ENCODE peak calls at places on chromosomes 12 and 14, in seven cellular contexts. One of them, this sample, is unnamed.

GRCh38 chr14:61102549-61103466 is 121.8 kb downstream of the SLC38A6 start:
- DNase-seq in mesendoderm: peak; percentile 28
- DNase-seq in neuronal stem cell: no peak
- DNase-seq in trophoblast cell: no peak
- DNase-seq in H9: no peak
- DNase-seq in IMR-90: no peak
- DNase-seq in H1: no peak
- DNase-seq in this sample: no peak

GRCh38 chr14:33475623-33476022 is 475.3 kb downstream of the EGLN3 start:
- DNase-seq in neuronal stem cell: peak; percentile 90
- DNase-seq in trophoblast cell: peak; percentile 53
- DNase-seq in mesendoderm: peak; percentile 96
- DNase-seq in IMR-90: no peak
- DNase-seq in H9: peak; percentile 86
- DNase-seq in H1: peak; percentile 73
- DNase-seq in this sample: peak; percentile 69

GRCh38 chr14:103280278-103280917 is 53.6 kb upstream of the EIF5 start:
- DNase-seq in neuronal stem cell: no peak
- DNase-seq in IMR-90: no peak
- DNase-seq in H1: no peak
- DNase-seq in trophoblast cell: no peak
- DNase-seq in H9: no peak
- DNase-seq in mesendoderm: no peak
- DNase-seq in this sample: no peak

GRCh38 chr12:67446716-67447115 is 177.6 kb downstream of the CAND1 start:
- DNase-seq in trophoblast cell: no peak
- DNase-seq in IMR-90: no peak
- DNase-seq in neuronal stem cell: no peak
- DNase-seq in H9: no peak
- DNase-seq in mesendoderm: no peak
- DNase-seq in H1: no peak
- DNase-seq in this sample: no peak

GRCh38 chr14:51401272-51401671 is 161.2 kb downstream of the TMX1 start:
- DNase-seq in H9: no peak
- DNase-seq in IMR-90: no peak
- DNase-seq in mesendoderm: no peak
- DNase-seq in neuronal stem cell: no peak
- DNase-seq in trophoblast cell: no peak
- DNase-seq in H1: no peak
- DNase-seq in this sample: peak; percentile 59

GRCh38 chr12:109762071-109762672 is 48.5 kb downstream of the FAM222A start:
- DNase-seq in H9: peak; percentile 23
- DNase-seq in IMR-90: no peak
- DNase-seq in neuronal stem cell: no peak
- DNase-seq in mesendoderm: no peak
- DNase-seq in trophoblast cell: no peak
- DNase-seq in H1: no peak
- DNase-seq in this sample: no peak

GRCh38 chr14:69693823-69694729 is 72.9 kb upstream of the SRSF5 start:
- DNase-seq in IMR-90: no peak
- DNase-seq in mesendoderm: peak; percentile 8
- DNase-seq in neuronal stem cell: no peak
- DNase-seq in trophoblast cell: no peak
- DNase-seq in H9: no peak
- DNase-seq in H1: no peak
- DNase-seq in this sample: no peak

GRCh38 chr14:102164241-102164641 is 24.5 kb downstream of the WDR20 start:
- DNase-seq in H1: no peak
- DNase-seq in IMR-90: peak; percentile 49
- DNase-seq in mesendoderm: no peak
- DNase-seq in neuronal stem cell: no peak
- DNase-seq in H9: no peak
- DNase-seq in trophoblast cell: no peak
- DNase-seq in this sample: peak; percentile 57

GRCh38 chr12:46382425-46382973 is 9.9 kb upstream of the SLC38A2 start:
- DNase-seq in H9: no peak
- DNase-seq in IMR-90: no peak
- DNase-seq in trophoblast cell: no peak
- DNase-seq in neuronal stem cell: no peak
- DNase-seq in mesendoderm: no peak
- DNase-seq in H1: no peak
- DNase-seq in this sample: peak; percentile 66

GRCh38 chr12:52214421-52214802 is 18.6 kb upstream of the KRT7 start:
- DNase-seq in mesendoderm: no peak
- DNase-seq in H1: no peak
- DNase-seq in trophoblast cell: peak; percentile 14
- DNase-seq in H9: no peak
- DNase-seq in neuronal stem cell: no peak
- DNase-seq in IMR-90: no peak
- DNase-seq in this sample: no peak

DNA sequence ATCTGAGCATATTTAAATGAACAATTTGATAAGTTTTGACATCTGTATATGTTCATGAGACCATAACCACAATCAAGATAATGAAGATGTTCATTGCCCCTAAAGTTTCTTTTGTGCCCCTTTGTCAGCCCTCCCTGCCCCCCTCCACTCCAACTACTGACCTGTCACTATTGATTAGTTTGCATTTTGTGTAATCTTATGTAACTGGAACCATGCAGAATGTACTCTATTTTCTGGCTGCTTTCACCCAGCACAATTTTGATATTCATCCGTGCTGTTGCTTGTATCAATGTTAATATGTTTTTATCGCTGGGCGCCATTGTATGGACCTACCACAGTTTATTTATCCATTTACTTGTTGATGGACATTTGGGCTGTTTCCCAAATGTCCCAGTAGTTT is 38.7 kb downstream of the EML1 start:
- DNase-seq in H9: no peak
- DNase-seq in mesendoderm: no peak
- DNase-seq in trophoblast cell: no peak
- DNase-seq in H1: no peak
- DNase-seq in neuronal stem cell: no peak
- DNase-seq in IMR-90: no peak
- DNase-seq in this sample: no peak
- H3K4me2 ChIP-seq in H9: no peak overlapping the region
- H3K4me2 ChIP-seq in mesendoderm: no peak overlapping the region
- H3K4me2 ChIP-seq in trophoblast cell: no peak overlapping the region
- H3K4me2 ChIP-seq in H1: no peak overlapping the region
- H3K4me2 ChIP-seq in neuronal stem cell: no peak overlapping the region
- H3K4me2 ChIP-seq in IMR-90: no peak overlapping the region
- H3K4me2 ChIP-seq in this sample: no peak overlapping the region

GRCh38 chr12:105622220-105622619 is 291.7 kb downstream of the C12orf75 start:
- DNase-seq in IMR-90: no peak
- DNase-seq in trophoblast cell: no peak
- DNase-seq in mesendoderm: no peak
- DNase-seq in H1: no peak
- DNase-seq in neuronal stem cell: no peak
- DNase-seq in H9: no peak
- DNase-seq in this sample: no peak

GRCh38 chr12:105622846-105623245 is 292.4 kb downstream of the C12orf75 start:
- DNase-seq in H1: no peak
- DNase-seq in H9: no peak
- DNase-seq in neuronal stem cell: peak; percentile 36
- DNase-seq in mesendoderm: no peak
- DNase-seq in trophoblast cell: no peak
- DNase-seq in IMR-90: no peak
- DNase-seq in this sample: no peak

GRCh38 chr12:105626653-105627052 is 296.2 kb downstream of the C12orf75 start:
- DNase-seq in mesendoderm: no peak
- DNase-seq in H1: no peak
- DNase-seq in trophoblast cell: no peak
- DNase-seq in neuronal stem cell: no peak
- DNase-seq in H9: no peak
- DNase-seq in IMR-90: no peak
- DNase-seq in this sample: no peak

GRCh38 chr12:105623337-105623736 is 292.8 kb downstream of the C12orf75 start:
- DNase-seq in IMR-90: no peak
- DNase-seq in H9: no peak
- DNase-seq in neuronal stem cell: no peak
- DNase-seq in trophoblast cell: no peak
- DNase-seq in mesendoderm: no peak
- DNase-seq in H1: no peak
- DNase-seq in this sample: no peak
- H3K4ac ChIP-seq in IMR-90: no peak overlapping the region
- H3K4ac ChIP-seq in H9: no peak overlapping the region
- H3K4ac ChIP-seq in neuronal stem cell: no peak overlapping the region
- H3K4ac ChIP-seq in trophoblast cell: no peak overlapping the region
- H3K4ac ChIP-seq in mesendoderm: no peak overlapping the region
- H3K4ac ChIP-seq in H1: no peak overlapping the region
- H3K4ac ChIP-seq in this sample: no peak overlapping the region

GRCh38 chr14:91351508-91351853 is 66.1 kb downstream of the CCDC88C start:
- DNase-seq in mesendoderm: no peak
- DNase-seq in neuronal stem cell: no peak
- DNase-seq in H9: no peak
- DNase-seq in H1: no peak
- DNase-seq in trophoblast cell: no peak
- DNase-seq in IMR-90: no peak
- DNase-seq in this sample: no peak
- H3K4me2 ChIP-seq in mesendoderm: no peak overlapping the region
- H3K4me2 ChIP-seq in neuronal stem cell: no peak overlapping the region
- H3K4me2 ChIP-seq in H9: no peak overlapping the region
- H3K4me2 ChIP-seq in H1: no peak overlapping the region
- H3K4me2 ChIP-seq in trophoblast cell: no peak overlapping the region
- H3K4me2 ChIP-seq in IMR-90: no peak overlapping the region
- H3K4me2 ChIP-seq in this sample: no peak overlapping the region

GRCh38 chr12:58732894-58733293 is 187.4 kb downstream of the LRIG3 start:
- DNase-seq in IMR-90: peak; percentile 17
- DNase-seq in neuronal stem cell: no peak
- DNase-seq in trophoblast cell: no peak
- DNase-seq in H9: no peak
- DNase-seq in mesendoderm: no peak
- DNase-seq in H1: no peak
- DNase-seq in this sample: no peak

GRCh38 chr12:58728397-58728796 is 191.9 kb downstream of the LRIG3 start:
- DNase-seq in H9: no peak
- DNase-seq in trophoblast cell: no peak
- DNase-seq in IMR-90: peak; percentile 41
- DNase-seq in H1: no peak
- DNase-seq in mesendoderm: no peak
- DNase-seq in neuronal stem cell: no peak
- DNase-seq in this sample: peak; percentile 32

GRCh38 chr12:58725400-58726105 is 194.8 kb downstream of the LRIG3 start:
- DNase-seq in IMR-90: no peak
- DNase-seq in H9: no peak
- DNase-seq in neuronal stem cell: no peak
- DNase-seq in trophoblast cell: no peak
- DNase-seq in mesendoderm: no peak
- DNase-seq in H1: no peak
- DNase-seq in this sample: no peak

GRCh38 chr12:58727526-58727925 is 192.8 kb downstream of the LRIG3 start:
- DNase-seq in mesendoderm: no peak
- DNase-seq in neuronal stem cell: no peak
- DNase-seq in IMR-90: peak; percentile 41
- DNase-seq in H1: no peak
- DNase-seq in H9: no peak
- DNase-seq in trophoblast cell: no peak
- DNase-seq in this sample: peak; percentile 36

DNA sequence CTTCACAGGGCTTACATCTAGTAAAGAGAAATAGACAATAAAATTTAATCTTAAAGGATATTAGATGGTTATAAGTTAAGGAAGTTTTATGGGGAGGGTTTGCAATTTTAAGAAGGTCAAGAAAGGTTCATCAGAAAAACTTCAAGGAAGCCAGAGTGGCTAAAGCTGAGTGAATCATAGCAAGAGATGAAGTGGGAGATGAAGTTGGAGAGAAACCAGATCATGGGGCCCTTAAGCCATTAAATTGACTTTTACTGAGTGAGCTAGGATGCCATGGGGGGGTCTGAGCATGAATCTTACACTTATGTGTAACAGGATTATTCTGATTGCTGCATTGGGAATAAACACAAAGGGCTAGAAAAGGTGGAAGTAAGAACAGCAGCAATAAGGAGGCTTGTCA is 189.2 kb downstream of the LRIG3 start:
- DNase-seq in neuronal stem cell: no peak
- DNase-seq in H1: no peak
- DNase-seq in IMR-90: no peak
- DNase-seq in mesendoderm: no peak
- DNase-seq in trophoblast cell: no peak
- DNase-seq in H9: no peak
- DNase-seq in this sample: no peak
- H3K4ac ChIP-seq in neuronal stem cell: no peak overlapping the region
- H3K4ac ChIP-seq in H1: no peak overlapping the region
- H3K4ac ChIP-seq in IMR-90: no peak overlapping the region
- H3K4ac ChIP-seq in mesendoderm: no peak overlapping the region
- H3K4ac ChIP-seq in trophoblast cell: no peak overlapping the region
- H3K4ac ChIP-seq in H9: no peak overlapping the region
- H3K4ac ChIP-seq in this sample: no peak overlapping the region

GRCh38 chr12:39441963-39442894 is 691 bp downstream of the KIF21A start:
- DNase-seq in neuronal stem cell: peak; percentile 29
- DNase-seq in mesendoderm: peak; percentile 54
- DNase-seq in H1: no peak
- DNase-seq in trophoblast cell: peak; percentile 39
- DNase-seq in IMR-90: no peak
- DNase-seq in H9: peak; percentile 56
- DNase-seq in this sample: peak; percentile 52

GRCh38 chr12:39442895-39443703 is at the start of gene KIF21A:
- DNase-seq in mesendoderm: peak; percentile 94
- DNase-seq in H9: peak; percentile 91
- DNase-seq in trophoblast cell: peak; percentile 98
- DNase-seq in IMR-90: peak; percentile 61
- DNase-seq in neuronal stem cell: peak; percentile 91
- DNase-seq in H1: peak; percentile 73
- DNase-seq in this sample: peak; percentile 94

GRCh38 chr12:39440101-39440500 is 2.8 kb downstream of the KIF21A start:
- DNase-seq in H1: no peak
- DNase-seq in trophoblast cell: no peak
- DNase-seq in IMR-90: no peak
- DNase-seq in H9: no peak
- DNase-seq in neuronal stem cell: no peak
- DNase-seq in mesendoderm: no peak
- DNase-seq in this sample: no peak

GRCh38 chr12:39441189-39441962 is 1.5 kb downstream of the KIF21A start:
- DNase-seq in H9: no peak
- DNase-seq in trophoblast cell: no peak
- DNase-seq in H1: no peak
- DNase-seq in neuronal stem cell: no peak
- DNase-seq in mesendoderm: no peak
- DNase-seq in IMR-90: no peak
- DNase-seq in this sample: no peak

GRCh38 chr12:39440781-39441180 is 2.1 kb downstream of the KIF21A start:
- DNase-seq in H9: no peak
- DNase-seq in trophoblast cell: no peak
- DNase-seq in neuronal stem cell: no peak
- DNase-seq in IMR-90: no peak
- DNase-seq in mesendoderm: peak; percentile 31
- DNase-seq in H1: no peak
- DNase-seq in this sample: no peak
- H3K4me2 ChIP-seq in H9: no peak overlapping the region
- H3K4me2 ChIP-seq in trophoblast cell: no peak overlapping the region
- H3K4me2 ChIP-seq in neuronal stem cell: peak overlapping the region; percentile 45
- H3K4me2 ChIP-seq in IMR-90: no peak overlapping the region
- H3K4me2 ChIP-seq in mesendoderm: no peak overlapping the region
- H3K4me2 ChIP-seq in H1: peak overlapping the region; percentile 23
- H3K4me2 ChIP-seq in this sample: no peak overlapping the region

GRCh38 chr12:11797993-11798720 is 148.7 kb downstream of the ETV6 start:
- DNase-seq in trophoblast cell: no peak
- DNase-seq in H9: no peak
- DNase-seq in neuronal stem cell: no peak
- DNase-seq in mesendoderm: no peak
- DNase-seq in IMR-90: no peak
- DNase-seq in H1: no peak
- DNase-seq in this sample: no peak
- H3K4ac ChIP-seq in trophoblast cell: no peak overlapping the region
- H3K4ac ChIP-seq in H9: no peak overlapping the region
- H3K4ac ChIP-seq in neuronal stem cell: no peak overlapping the region
- H3K4ac ChIP-seq in mesendoderm: no peak overlapping the region
- H3K4ac ChIP-seq in IMR-90: peak overlapping the region; percentile 98
- H3K4ac ChIP-seq in H1: no peak overlapping the region
- H3K4ac ChIP-seq in this sample: no peak overlapping the region

This sample was measured in mesenchymal stem cell.